ENCODE peak calls at places on chromosomes 3 and 15, in ten cellular contexts. S, G, N, P, Y, L, I, J, A and K are unnamed samples.

GRCh38 chr3:79871656-79872055 is 103.9 kb upstream of the ROBO1 start:
- DNase-seq in J (no peak), N (peak; percentile 47), Y (no peak), I (no peak), L (no peak), S (no peak), P (no peak), A (no peak), G (peak; percentile 50), K (no peak)

GRCh38 chr3:146589899-146590508 is 15.1 kb downstream of the PLSCR5 start:
- DNase-seq in N (peak; percentile 73), J (peak; percentile 76), L (peak; percentile 33), G (peak; percentile 72), P (peak; percentile 52), S (no peak), A (peak; percentile 42), I (peak; percentile 43), Y (no peak), K (no peak)

GRCh38 chr15:76190070-76190564 is 121.2 kb downstream of the ETFA start:
- DNase-seq in L (no peak), J (no peak), A (no peak), G (no peak), Y (no peak), P (no peak), N (no peak), S (no peak), I (no peak), K (no peak)

GRCh38 chr3:15805756-15806266 is 8.0 kb upstream of the ANKRD28 start:
- DNase-seq in S (no peak), I (peak; percentile 60), J (no peak), A (no peak), Y (no peak), L (peak; percentile 89), P (no peak), G (peak; percentile 79), N (peak; percentile 77), K (no peak)

GRCh38 chr15:55742927-55743614 is at the start of gene PRTG:
- DNase-seq in I (peak; percentile 62), N (peak; percentile 24), Y (no peak), A (peak; percentile 97), J (peak; percentile 41), P (peak; percentile 72), G (peak; percentile 87), S (no peak), L (peak; percentile 20), K (peak; percentile 56)

GRCh38 chr15:23857028-23857641 is 170.0 kb upstream of the NDN start:
- DNase-seq in A (peak; percentile 78), Y (no peak), I (no peak), G (peak; percentile 57), S (peak; percentile 3), L (no peak), J (peak; percentile 79), P (peak; percentile 53), N (peak; percentile 52), K (no peak)

GRCh38 chr3:182644800-182645433 is 148.4 kb upstream of the ATP11B start:
- DNase-seq in L (peak; percentile 5), J (no peak), I (no peak), S (no peak), A (no peak), P (no peak), N (no peak), G (no peak), Y (no peak), K (no peak)

GRCh38 chr3:146823622-146824021 is 218.5 kb upstream of the PLSCR5 start:
- DNase-seq in N (no peak), A (no peak), Y (no peak), G (no peak), L (no peak), S (no peak), P (no peak), I (no peak), J (no peak), K (no peak)

GRCh38 chr3:52441122-52441771 is 3.7 kb downstream of the SEMA3G start:
- DNase-seq in I (no peak), P (no peak), Y (no peak), A (no peak), S (no peak), J (no peak), G (no peak), N (no peak), L (no peak), K (no peak)

GRCh38 chr3:86951343-86951742 is 39.6 kb downstream of the VGLL3 start:
- DNase-seq in N (peak; percentile 83), J (no peak), L (no peak), Y (no peak), P (no peak), S (no peak), I (no peak), A (no peak), G (peak; percentile 56), K (no peak)

GRCh38 chr15:45143946-45144345 is 14.2 kb downstream of the DUOX1 start:
- DNase-seq in I (no peak), A (no peak), S (no peak), Y (no peak), L (no peak), N (no peak), P (no peak), J (no peak), G (no peak), K (no peak)

GRCh38 chr3:78785004-78785403 is 982.8 kb downstream of the ROBO1 start:
- DNase-seq in I (no peak), S (no peak), G (no peak), Y (no peak), N (peak; percentile 7), P (no peak), L (no peak), A (no peak), J (no peak), K (no peak)

GRCh38 chr3:180657094-180657493 is 22.2 kb downstream of the CCDC39 start:
- DNase-seq in G (no peak), J (no peak), L (peak; percentile 8), A (no peak), S (no peak), I (no peak), N (no peak), Y (no peak), P (no peak), K (no peak)

GRCh38 chr3:4906107-4906621 is 73.1 kb upstream of the BHLHE40 start:
- DNase-seq in Y (no peak), S (no peak), G (peak; percentile 4), P (no peak), A (peak; percentile 41), I (peak; percentile 19), N (peak; percentile 90), L (peak; percentile 16), J (peak; percentile 35), K (no peak)

GRCh38 chr3:57796261-57796660 is 40.2 kb downstream of the SLMAP start:
- DNase-seq in G (no peak), S (no peak), J (peak; percentile 26), P (no peak), Y (no peak), I (peak; percentile 20), A (no peak), N (peak; percentile 40), L (no peak), K (no peak)

GRCh38 chr3:131326307-131326706 is 55.3 kb upstream of the NUDT16 start:
- DNase-seq in L (no peak), P (no peak), N (peak; percentile 58), I (peak; percentile 18), J (no peak), S (no peak), A (no peak), Y (no peak), G (no peak), K (no peak)

GRCh38 chr3:89113887-89114840 is 6.7 kb downstream of the EPHA3 start:
- DNase-seq in G (peak; percentile 70), J (peak; percentile 59), P (peak; percentile 20), A (peak; percentile 87), S (peak; percentile 74), I (no peak), L (peak; percentile 46), N (peak; percentile 69), Y (peak; percentile 88), K (peak; percentile 53)

GRCh38 chr15:30042556-30042955 is 40.2 kb upstream of the GOLGA8J start:
- DNase-seq in G (peak; percentile 17), Y (no peak), S (no peak), J (no peak), A (peak; percentile 24), P (no peak), I (no peak), L (no peak), N (no peak), K (no peak)

GRCh38 chr3:79490165-79491028 is 277.4 kb downstream of the ROBO1 start:
- DNase-seq in I (peak; percentile 29), N (no peak), L (no peak), J (no peak), Y (no peak), S (no peak), P (no peak), A (peak; percentile 25), G (peak; percentile 92), K (peak; percentile 45)

GRCh38 chr3:17243616-17244015 is 358.9 kb downstream of the PLCL2 start:
- DNase-seq in A (no peak), S (no peak), Y (no peak), L (no peak), I (no peak), G (no peak), P (no peak), N (no peak), J (no peak), K (no peak)

GRCh38 chr15:65824941-65825544 is 33.0 kb upstream of the DENND4A start:
- DNase-seq in P (no peak), S (no peak), N (peak; percentile 9), J (no peak), Y (no peak), L (no peak), I (no peak), G (peak; percentile 58), A (no peak), K (peak; percentile 61)

GRCh38 chr3:119279101-119279554 is 15.1 kb upstream of the ARHGAP31 start:
- DNase-seq in P (no peak), J (no peak), L (no peak), S (no peak), A (peak; percentile 63), Y (no peak), N (no peak), G (no peak), I (no peak), K (no peak)

GRCh38 chr3:10173926-10174435 is 9.3 kb downstream of the IRAK2 start:
- DNase-seq in L (peak; percentile 36), I (peak; percentile 99), P (peak; percentile 55), A (no peak), Y (no peak), S (peak; percentile 42), J (no peak), N (peak; percentile 32), G (peak; percentile 90), K (peak; percentile 71)

GRCh38 chr3:150968341-150968740 is 4.2 kb downstream of the CLRN1 start:
- DNase-seq in A (no peak), G (no peak), L (no peak), N (no peak), J (no peak), P (no peak), Y (no peak), S (no peak), I (no peak), K (no peak)

GRCh38 chr3:146969356-146969755 is 364.2 kb upstream of the PLSCR5 start:
- DNase-seq in L (no peak), Y (no peak), N (no peak), I (no peak), G (no peak), A (no peak), S (no peak), P (no peak), J (no peak), K (no peak)

GRCh38 chr15:74955017-74955416 is 1.6 kb downstream of the RPP25 start:
- DNase-seq in S (no peak), G (no peak), A (no peak), I (no peak), L (no peak), N (no peak), J (peak; percentile 17), Y (no peak), P (no peak), K (no peak)

GRCh38 chr3:19644405-19644804 is 289.6 kb downstream of the EFHB start:
- DNase-seq in P (no peak), N (no peak), G (no peak), Y (no peak), L (peak; percentile 47), A (no peak), I (no peak), J (no peak), S (no peak), K (no peak)